ENCODE peak calls at places on chromosomes 4 and X, in seven cellular contexts. B, A, C, G, L, J and V are unnamed samples.

GRCh38 chr4:29588615-29589014 is 1131.6 kb upstream of the PCDH7 start:
- DNase-seq in A (no peak), C (no peak), L (no peak), G (no peak), J (no peak), B (no peak), V (no peak)

GRCh38 chr4:6195602-6196319 is 4.6 kb downstream of the JAKMIP1 start:
- DNase-seq in J (no peak), C (no peak), B (no peak), L (peak; percentile 18), G (peak; percentile 39), A (no peak), V (no peak)

GRCh38 chr4:119233750-119234149 is 21.2 kb downstream of the USP53 start:
- DNase-seq in C (no peak), A (no peak), B (no peak), J (no peak), G (no peak), L (no peak), V (no peak)

GRCh38 chr4:537436-538264 is 38.4 kb downstream of the TMEM271 start:
- DNase-seq in G (peak; percentile 68), J (no peak), B (no peak), C (no peak), L (peak; percentile 67), A (no peak), V (no peak)

GRCh38 chrX:46770817-46771163 is 11.9 kb upstream of the SLC9A7 start:
- DNase-seq in B (no peak), A (peak; percentile 89), J (no peak), G (no peak), C (peak; percentile 89), L (no peak), V (no peak)

GRCh38 chr4:110654254-110654635 is 31.4 kb upstream of the PITX2 start:
- DNase-seq in B (no peak), C (no peak), J (no peak), L (no peak), G (no peak), A (peak; percentile 52), V (no peak)

GRCh38 chrX:154019633-154020499 is at the start of gene IRAK1:
- DNase-seq in J (peak; percentile 66), B (peak; percentile 48), C (no peak), L (peak; percentile 73), A (peak; percentile 51), G (peak; percentile 92), V (peak; percentile 27)

GRCh38 chr4:152255437-152255836 is 280.5 kb downstream of the FBXW7 start:
- DNase-seq in A (peak; percentile 30), C (peak; percentile 51), G (no peak), L (no peak), J (no peak), B (peak; percentile 64), V (no peak)

GRCh38 chr4:168737441-168738176 is 240.8 kb downstream of the PALLD start:
- DNase-seq in A (peak; percentile 96), C (no peak), L (no peak), B (no peak), J (no peak), G (no peak), V (no peak)

GRCh38 chrX:110421499-110422455 is 63.1 kb downstream of the RTL9 start:
- DNase-seq in J (no peak), A (no peak), C (peak; percentile 21), G (no peak), B (peak; percentile 79), L (no peak), V (no peak)

GRCh38 chr4:3096207-3096606 is 21.7 kb downstream of the HTT start:
- DNase-seq in C (no peak), J (no peak), A (peak; percentile 22), B (no peak), L (no peak), G (no peak), V (no peak)

GRCh38 chr4:184282251-184282713 is 64.6 kb upstream of the ENPP6 start:
- DNase-seq in B (no peak), L (no peak), G (peak; percentile 86), A (no peak), J (no peak), C (peak; percentile 79), V (no peak)

GRCh38 chrX:38954520-38954919 is 153.3 kb downstream of the MID1IP1 start:
- DNase-seq in C (no peak), B (no peak), A (no peak), G (no peak), L (no peak), J (no peak), V (no peak)

GRCh38 chr4:129384974-129385373 is 289.0 kb downstream of the C4orf33 start:
- DNase-seq in C (peak; percentile 86), L (no peak), G (no peak), J (no peak), B (no peak), A (no peak), V (no peak)

GRCh38 chr4:87270144-87270543 is 49.7 kb upstream of the KLHL8 start:
- DNase-seq in J (peak; percentile 24), B (no peak), C (peak; percentile 19), A (peak; percentile 39), G (no peak), L (no peak), V (no peak)

GRCh38 chrX:107566603-107567262 is 61.6 kb upstream of the PRPS1 start:
- DNase-seq in G (no peak), B (no peak), C (no peak), L (no peak), A (no peak), J (no peak), V (no peak)

GRCh38 chrX:1190596-1191145 is 21.8 kb downstream of the CRLF2 start:
- DNase-seq in J (no peak), L (peak; percentile 23), G (peak; percentile 36), C (no peak), B (no peak), A (no peak), V (no peak)

GRCh38 chr4:20256381-20256881 is 4.7 kb downstream of the SLIT2 start:
- DNase-seq in C (peak; percentile 42), A (no peak), J (no peak), L (no peak), B (no peak), G (no peak), V (no peak)

GRCh38 chr4:112726041-112726440 is 89.1 kb downstream of the LARP7 start:
- DNase-seq in J (no peak), A (no peak), L (no peak), B (no peak), G (no peak), C (peak; percentile 25), V (no peak)

GRCh38 chr4:1417522-1418390 is 11.5 kb upstream of the NKX1-1 start:
- DNase-seq in C (no peak), A (no peak), B (peak; percentile 27), J (peak; percentile 14), G (peak; percentile 45), L (no peak), V (no peak)

GRCh38 chr4:159979351-159979750 is 876.5 kb downstream of the RAPGEF2 start:
- DNase-seq in A (no peak), G (no peak), C (no peak), J (no peak), L (no peak), B (no peak), V (no peak)

GRCh38 chr4:101527186-101527585 is 179.9 kb upstream of the PPP3CA start:
- DNase-seq in B (no peak), A (no peak), G (no peak), C (peak; percentile 23), J (no peak), L (no peak), V (no peak)

GRCh38 chr4:105191621-105192210 is 45.0 kb downstream of the TET2 start:
- DNase-seq in B (no peak), C (peak; percentile 58), J (peak; percentile 60), A (peak; percentile 16), L (no peak), G (no peak), V (no peak)

GRCh38 chr4:116705466-116705865 is 379.9 kb downstream of the TRAM1L1 start:
- DNase-seq in G (peak; percentile 71), L (peak; percentile 70), C (no peak), A (no peak), B (no peak), J (no peak), V (no peak)

DNA sequence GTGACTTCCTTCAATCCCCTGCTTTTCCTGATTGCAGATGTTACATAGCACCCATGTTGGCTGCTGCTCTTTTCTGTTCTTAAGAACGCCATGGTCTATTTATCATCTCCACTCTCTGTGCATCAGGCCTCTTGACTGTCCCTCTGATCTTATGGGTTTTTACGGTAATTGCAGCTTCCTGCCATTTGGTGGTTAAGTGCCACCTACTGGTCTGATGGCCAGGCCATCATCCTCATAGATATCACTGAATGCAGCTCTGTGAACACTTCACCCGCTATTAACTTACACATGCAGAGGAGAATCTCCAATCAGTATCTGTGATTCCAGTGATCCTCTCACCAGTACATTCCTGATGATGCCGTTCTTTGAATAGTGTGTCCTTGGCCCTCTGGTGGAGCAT is 382.4 kb downstream of the TRAM1L1 start:
- DNase-seq in J (peak; percentile 27), G (no peak), C (peak; percentile 15), A (no peak), B (no peak), L (no peak), V (no peak)
- TF ChIP-seq CTCF in J (peak; percentile 43), G (no peak), C (peak; percentile 16), A (no peak), B (no peak), L (peak; percentile 8), V (no peak)

GRCh38 chr4:148998719-148999118 is 556.5 kb upstream of the NR3C2 start:
- DNase-seq in J (peak; percentile 47), B (no peak), C (peak; percentile 10), A (peak; percentile 19), G (no peak), L (no peak), V (no peak)
- TF ChIP-seq CTCF in J (peak; percentile 60), B (no peak), C (peak; percentile 61), A (peak; percentile 48), G (no peak), L (peak; percentile 7), V (peak; percentile 47)

DNA sequence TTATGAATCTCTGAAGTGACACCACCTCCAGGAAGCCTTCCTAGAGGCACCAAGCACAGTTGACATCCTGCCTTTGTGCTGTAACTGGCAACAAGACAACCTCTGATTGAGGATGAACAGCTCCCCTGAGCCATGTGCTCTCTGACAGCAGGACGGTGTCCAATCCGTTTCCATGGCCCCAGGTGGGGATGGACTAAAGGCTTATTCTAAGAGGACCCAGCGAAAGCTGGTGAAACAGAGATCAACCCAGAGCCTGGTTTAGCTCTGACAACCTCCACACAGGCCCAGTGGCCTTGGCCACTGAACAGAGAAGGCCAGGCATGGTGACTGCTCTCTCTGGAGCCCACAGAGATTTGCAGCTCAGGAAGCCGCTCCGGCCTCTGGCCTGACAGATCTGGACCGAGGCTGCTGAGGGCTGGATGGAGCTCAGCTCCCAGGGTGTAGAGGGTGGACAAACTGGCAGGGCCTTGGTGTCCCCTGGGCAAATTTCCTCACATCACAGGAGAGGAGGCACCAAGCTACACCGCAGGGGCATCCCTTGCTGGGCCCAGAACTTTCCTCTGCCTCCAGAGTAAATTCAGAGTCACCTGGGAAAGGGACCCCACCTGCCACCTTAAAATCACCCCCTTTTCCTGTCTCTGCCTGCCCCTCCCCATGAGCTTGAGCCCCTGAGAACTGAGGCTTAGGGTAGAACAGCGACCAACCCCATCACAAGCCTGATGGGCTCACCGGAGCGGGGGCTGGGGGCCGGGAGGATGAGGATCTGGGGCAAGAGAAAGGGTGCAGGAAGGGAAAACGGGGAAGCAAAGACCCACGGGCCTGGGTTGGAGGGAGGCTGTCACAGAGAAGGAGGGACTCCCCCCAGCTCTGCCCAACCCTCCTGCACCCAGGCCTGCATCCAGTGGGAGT is 40.2 kb downstream of the HMX1 start:
- DNase-seq in B (no peak), J (peak; percentile 76), G (no peak), L (peak; percentile 41), C (no peak), A (no peak), V (no peak)
- TF ChIP-seq CTCF in B (no peak), J (no peak), G (no peak), L (no peak), C (no peak), A (no peak), V (no peak)

GRCh38 chrX:88135735-88136134 is 611.3 kb upstream of the CPXCR1 start:
- DNase-seq in A (no peak), L (no peak), J (no peak), G (no peak), C (no peak), B (no peak), V (no peak)
- TF ChIP-seq CTCF in A (no peak), L (no peak), J (no peak), G (no peak), C (no peak), B (no peak), V (peak; percentile 61)